ENCODE peak calls at places on chromosomes 6 and 20, in eight cellular contexts. One of them, this sample, is unnamed. For H3K4me1, the result is how much of the 10 kb centered on the place peaks cover.

GRCh38 chr6:13304580-13305255 is 23.6 kb downstream of the TBC1D7 start:
- DNase-seq in adrenal gland: no peak
- DNase-seq in tibial nerve: no peak
- DNase-seq in CD8-positive, alpha-beta T cell: no peak
- DNase-seq in transverse colon: no peak
- DNase-seq in stomach: no peak
- DNase-seq in uterus: no peak
- DNase-seq in esophagus muscularis mucosa: peak
- DNase-seq in this sample: no peak

GRCh38 chr20:21102252-21102609 is 3.9 kb downstream of the LINC00237 start:
- DNase-seq in tibial nerve: no peak
- DNase-seq in CD8-positive, alpha-beta T cell: no peak
- DNase-seq in uterus: no peak
- DNase-seq in esophagus muscularis mucosa: peak
- DNase-seq in stomach: no peak
- DNase-seq in adrenal gland: no peak
- DNase-seq in transverse colon: no peak
- DNase-seq in this sample: no peak

GRCh38 chr6:3251462-3252314 is 7.1 kb upstream of the PSMG4 start:
- DNase-seq in esophagus muscularis mucosa: peak
- DNase-seq in adrenal gland: peak
- DNase-seq in tibial nerve: peak
- DNase-seq in CD8-positive, alpha-beta T cell: peak
- DNase-seq in stomach: peak
- DNase-seq in uterus: peak
- DNase-seq in transverse colon: peak
- DNase-seq in this sample: no peak

GRCh38 chr6:140789466-140789865 is 1343.3 kb upstream of the GJE1 start:
- DNase-seq in tibial nerve: no peak
- DNase-seq in CD8-positive, alpha-beta T cell: no peak
- DNase-seq in adrenal gland: no peak
- DNase-seq in transverse colon: no peak
- DNase-seq in stomach: no peak
- DNase-seq in uterus: no peak
- DNase-seq in esophagus muscularis mucosa: no peak
- DNase-seq in this sample: no peak

GRCh38 chr6:8432614-8433013 is 2.7 kb downstream of the SLC35B3 start:
- DNase-seq in uterus: no peak
- DNase-seq in esophagus muscularis mucosa: no peak
- DNase-seq in tibial nerve: no peak
- DNase-seq in adrenal gland: no peak
- DNase-seq in transverse colon: no peak
- DNase-seq in CD8-positive, alpha-beta T cell: no peak
- DNase-seq in stomach: no peak
- DNase-seq in this sample: no peak

GRCh38 chr20:63541371-63541770 is 4.2 kb upstream of the PTK6 start:
- DNase-seq in CD8-positive, alpha-beta T cell: no peak
- DNase-seq in esophagus muscularis mucosa: no peak
- DNase-seq in stomach: no peak
- DNase-seq in tibial nerve: no peak
- DNase-seq in uterus: no peak
- DNase-seq in adrenal gland: no peak
- DNase-seq in transverse colon: no peak
- DNase-seq in this sample: no peak

GRCh38 chr6:156719395-156719719 is 57.8 kb upstream of the ARID1B start:
- DNase-seq in CD8-positive, alpha-beta T cell: no peak
- DNase-seq in uterus: no peak
- DNase-seq in stomach: no peak
- DNase-seq in tibial nerve: no peak
- DNase-seq in esophagus muscularis mucosa: no peak
- DNase-seq in transverse colon: peak
- DNase-seq in adrenal gland: no peak
- DNase-seq in this sample: no peak

GRCh38 chr20:16391003-16391402 is 182.2 kb downstream of the KIF16B start:
- DNase-seq in tibial nerve: no peak
- DNase-seq in esophagus muscularis mucosa: no peak
- DNase-seq in adrenal gland: no peak
- DNase-seq in uterus: no peak
- DNase-seq in stomach: no peak
- DNase-seq in transverse colon: no peak
- DNase-seq in CD8-positive, alpha-beta T cell: no peak
- DNase-seq in this sample: no peak

GRCh38 chr20:32524871-32525501 is 60.1 kb downstream of the NOL4L start:
- DNase-seq in esophagus muscularis mucosa: no peak
- DNase-seq in stomach: peak
- DNase-seq in adrenal gland: peak
- DNase-seq in CD8-positive, alpha-beta T cell: no peak
- DNase-seq in transverse colon: peak
- DNase-seq in uterus: no peak
- DNase-seq in tibial nerve: peak
- DNase-seq in this sample: no peak

GRCh38 chr20:44183282-44183681 is 3.7 kb downstream of the JPH2 start:
- DNase-seq in esophagus muscularis mucosa: no peak
- DNase-seq in CD8-positive, alpha-beta T cell: no peak
- DNase-seq in adrenal gland: no peak
- DNase-seq in stomach: no peak
- DNase-seq in uterus: no peak
- DNase-seq in transverse colon: no peak
- DNase-seq in tibial nerve: no peak
- DNase-seq in this sample: no peak

GRCh38 chr20:44181611-44182010 is 5.4 kb downstream of the JPH2 start:
- DNase-seq in adrenal gland: no peak
- DNase-seq in tibial nerve: no peak
- DNase-seq in uterus: peak
- DNase-seq in esophagus muscularis mucosa: no peak
- DNase-seq in CD8-positive, alpha-beta T cell: no peak
- DNase-seq in stomach: no peak
- DNase-seq in transverse colon: no peak
- DNase-seq in this sample: no peak

GRCh38 chr20:44182135-44182765 is 4.7 kb downstream of the JPH2 start:
- DNase-seq in adrenal gland: no peak
- DNase-seq in tibial nerve: no peak
- DNase-seq in esophagus muscularis mucosa: no peak
- DNase-seq in CD8-positive, alpha-beta T cell: no peak
- DNase-seq in uterus: no peak
- DNase-seq in transverse colon: no peak
- DNase-seq in stomach: no peak
- DNase-seq in this sample: no peak

GRCh38 chr20:44182863-44183262 is 4.1 kb downstream of the JPH2 start:
- DNase-seq in stomach: no peak
- DNase-seq in tibial nerve: no peak
- DNase-seq in CD8-positive, alpha-beta T cell: no peak
- DNase-seq in transverse colon: no peak
- DNase-seq in adrenal gland: no peak
- DNase-seq in esophagus muscularis mucosa: no peak
- DNase-seq in uterus: no peak
- DNase-seq in this sample: no peak

GRCh38 chr20:44180814-44181213 is 6.2 kb downstream of the JPH2 start:
- DNase-seq in stomach: no peak
- DNase-seq in adrenal gland: no peak
- DNase-seq in tibial nerve: no peak
- DNase-seq in CD8-positive, alpha-beta T cell: no peak
- DNase-seq in esophagus muscularis mucosa: no peak
- DNase-seq in uterus: peak
- DNase-seq in transverse colon: peak
- DNase-seq in this sample: no peak
- H3K27ac ChIP-seq in stomach: peak
- H3K27ac ChIP-seq in adrenal gland: no peak
- H3K27ac ChIP-seq in tibial nerve: no peak
- H3K27ac ChIP-seq in CD8-positive, alpha-beta T cell: no peak
- H3K27ac ChIP-seq in esophagus muscularis mucosa: peak
- H3K27ac ChIP-seq in uterus: peak
- H3K27ac ChIP-seq in transverse colon: peak
- H3K27ac ChIP-seq in this sample: no peak

GRCh38 chr20:57131601-57132391 is 134.6 kb downstream of the BMP7 start:
- DNase-seq in transverse colon: no peak
- DNase-seq in stomach: no peak
- DNase-seq in esophagus muscularis mucosa: no peak
- DNase-seq in adrenal gland: no peak
- DNase-seq in CD8-positive, alpha-beta T cell: no peak
- DNase-seq in uterus: no peak
- DNase-seq in tibial nerve: no peak
- DNase-seq in this sample: no peak

GRCh38 chr20:57129303-57129702 is 137.1 kb downstream of the BMP7 start:
- DNase-seq in transverse colon: no peak
- DNase-seq in CD8-positive, alpha-beta T cell: no peak
- DNase-seq in tibial nerve: no peak
- DNase-seq in esophagus muscularis mucosa: no peak
- DNase-seq in adrenal gland: no peak
- DNase-seq in uterus: no peak
- DNase-seq in stomach: no peak
- DNase-seq in this sample: no peak

GRCh38 chr20:57131077-57131476 is 135.4 kb downstream of the BMP7 start:
- DNase-seq in stomach: no peak
- DNase-seq in uterus: no peak
- DNase-seq in CD8-positive, alpha-beta T cell: no peak
- DNase-seq in transverse colon: no peak
- DNase-seq in esophagus muscularis mucosa: no peak
- DNase-seq in adrenal gland: no peak
- DNase-seq in tibial nerve: no peak
- DNase-seq in this sample: no peak

GRCh38 chr20:57128051-57128757 is 138.2 kb downstream of the BMP7 start:
- DNase-seq in uterus: no peak
- DNase-seq in stomach: no peak
- DNase-seq in CD8-positive, alpha-beta T cell: no peak
- DNase-seq in transverse colon: no peak
- DNase-seq in esophagus muscularis mucosa: no peak
- DNase-seq in tibial nerve: no peak
- DNase-seq in adrenal gland: no peak
- DNase-seq in this sample: no peak

GRCh38 chr20:57130160-57130772 is 136.2 kb downstream of the BMP7 start:
- DNase-seq in tibial nerve: no peak
- DNase-seq in transverse colon: no peak
- DNase-seq in stomach: no peak
- DNase-seq in CD8-positive, alpha-beta T cell: no peak
- DNase-seq in adrenal gland: no peak
- DNase-seq in esophagus muscularis mucosa: no peak
- DNase-seq in uterus: no peak
- DNase-seq in this sample: no peak
- TF ChIP-seq CTCF in tibial nerve: no peak
- TF ChIP-seq CTCF in transverse colon: no peak
- TF ChIP-seq CTCF in stomach: no peak
- TF ChIP-seq CTCF in CD8-positive, alpha-beta T cell: no peak
- TF ChIP-seq CTCF in adrenal gland: no peak
- TF ChIP-seq CTCF in esophagus muscularis mucosa: no peak
- TF ChIP-seq CTCF in uterus: no peak
- TF ChIP-seq CTCF in this sample: no peak

GRCh38 chr20:36542516-36543186 is 1.3 kb downstream of the MYL9 start:
- DNase-seq in adrenal gland: no peak
- DNase-seq in uterus: no peak
- DNase-seq in esophagus muscularis mucosa: no peak
- DNase-seq in stomach: no peak
- DNase-seq in transverse colon: no peak
- DNase-seq in tibial nerve: no peak
- DNase-seq in CD8-positive, alpha-beta T cell: no peak
- DNase-seq in this sample: no peak

GRCh38 chr20:36542019-36542488 is 735 bp downstream of the MYL9 start:
- DNase-seq in uterus: peak
- DNase-seq in CD8-positive, alpha-beta T cell: no peak
- DNase-seq in esophagus muscularis mucosa: no peak
- DNase-seq in stomach: no peak
- DNase-seq in tibial nerve: peak
- DNase-seq in transverse colon: peak
- DNase-seq in adrenal gland: peak
- DNase-seq in this sample: no peak

GRCh38 chr20:36543187-36544133 is 2.1 kb downstream of the MYL9 start:
- DNase-seq in esophagus muscularis mucosa: no peak
- DNase-seq in CD8-positive, alpha-beta T cell: no peak
- DNase-seq in tibial nerve: peak
- DNase-seq in transverse colon: peak
- DNase-seq in uterus: peak
- DNase-seq in adrenal gland: peak
- DNase-seq in stomach: no peak
- DNase-seq in this sample: no peak

GRCh38 chr20:36540551-36541211 is 638 bp upstream of the MYL9 start:
- DNase-seq in transverse colon: no peak
- DNase-seq in stomach: no peak
- DNase-seq in CD8-positive, alpha-beta T cell: no peak
- DNase-seq in adrenal gland: no peak
- DNase-seq in uterus: peak
- DNase-seq in esophagus muscularis mucosa: no peak
- DNase-seq in tibial nerve: no peak
- DNase-seq in this sample: no peak

DNA sequence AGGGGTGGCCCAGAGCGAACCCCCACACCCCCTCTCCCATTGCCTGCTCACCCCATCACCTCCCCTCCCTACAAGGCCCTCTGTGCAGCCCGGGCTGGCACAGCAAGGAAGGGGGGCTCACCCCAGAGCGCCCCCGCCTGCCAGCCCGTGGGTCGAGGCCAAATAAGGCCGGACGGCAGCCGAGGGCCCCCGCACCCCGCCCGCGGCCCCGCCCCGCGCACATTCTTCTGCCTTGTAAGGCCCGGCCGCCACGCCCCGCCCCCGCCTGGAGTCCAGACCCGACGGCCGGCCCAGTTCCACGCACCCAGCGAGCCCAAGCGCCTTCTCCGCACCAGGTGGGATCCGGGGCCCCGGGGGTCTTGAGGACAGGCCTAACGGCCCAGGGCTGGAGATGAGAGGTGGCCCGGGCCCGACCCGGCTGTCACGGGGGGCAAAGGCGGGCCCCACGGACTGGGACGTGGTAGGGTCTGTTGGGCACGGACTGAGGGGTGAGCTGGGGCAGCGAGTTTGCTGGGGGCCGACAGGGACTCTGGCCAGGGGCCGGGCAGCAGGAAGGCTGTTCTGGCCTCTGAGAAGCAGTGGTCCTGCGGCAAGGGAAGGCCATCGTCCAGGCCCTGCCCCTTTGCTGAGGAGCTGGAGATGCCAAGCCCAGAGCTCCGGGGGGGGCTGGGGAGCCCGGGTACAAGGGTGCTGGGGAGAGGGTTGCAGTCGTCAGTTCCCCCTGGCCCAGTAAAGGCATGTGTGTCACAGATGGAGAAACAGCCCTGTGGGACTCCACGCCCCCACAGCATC is at the start of gene MYL9:
- DNase-seq in transverse colon: peak
- DNase-seq in uterus: peak
- DNase-seq in CD8-positive, alpha-beta T cell: no peak
- DNase-seq in stomach: peak
- DNase-seq in adrenal gland: peak
- DNase-seq in esophagus muscularis mucosa: peak
- DNase-seq in tibial nerve: peak
- DNase-seq in this sample: no peak
- H3K4me1 ChIP-seq in transverse colon: under half
- H3K4me1 ChIP-seq in uterus: under half
- H3K4me1 ChIP-seq in CD8-positive, alpha-beta T cell: under half
- H3K4me1 ChIP-seq in stomach: under half
- H3K4me1 ChIP-seq in adrenal gland: under half
- H3K4me1 ChIP-seq in esophagus muscularis mucosa: half or more
- H3K4me1 ChIP-seq in tibial nerve: under half
- H3K4me1 ChIP-seq in this sample: under half

DNA sequence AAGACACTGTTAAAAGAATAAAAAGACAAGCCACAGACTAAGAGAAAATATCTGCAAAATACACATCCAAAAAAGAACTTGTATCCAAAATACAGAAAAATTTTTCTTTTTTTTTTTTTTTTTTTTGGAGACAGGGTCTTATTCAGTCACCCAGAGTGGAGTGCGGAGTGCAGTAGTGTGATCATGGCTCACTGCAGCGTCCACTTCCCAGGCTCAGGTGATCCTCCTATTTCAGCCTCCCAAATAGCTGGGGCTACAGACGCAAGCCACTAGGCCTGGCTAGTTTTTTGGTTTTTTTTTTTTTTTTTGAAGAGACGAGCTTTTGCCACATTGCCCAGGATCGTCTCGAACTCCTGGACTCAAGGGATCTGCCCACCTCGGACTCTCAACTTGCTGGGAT is 3.1 kb downstream of the ZUP1 start:
- DNase-seq in transverse colon: no peak
- DNase-seq in tibial nerve: no peak
- DNase-seq in esophagus muscularis mucosa: no peak
- DNase-seq in stomach: no peak
- DNase-seq in CD8-positive, alpha-beta T cell: no peak
- DNase-seq in adrenal gland: no peak
- DNase-seq in uterus: no peak
- DNase-seq in this sample: no peak
- H3K27ac ChIP-seq in transverse colon: no peak
- H3K27ac ChIP-seq in tibial nerve: no peak
- H3K27ac ChIP-seq in esophagus muscularis mucosa: no peak
- H3K27ac ChIP-seq in stomach: no peak
- H3K27ac ChIP-seq in CD8-positive, alpha-beta T cell: no peak
- H3K27ac ChIP-seq in adrenal gland: no peak
- H3K27ac ChIP-seq in uterus: no peak
- H3K27ac ChIP-seq in this sample: no peak